ENCODE peak calls at places on chromosomes 5 and 9, in four cellular contexts. One of them, this sample, is unnamed.

GRCh38 chr5:7584749-7585148 is 188.8 kb downstream of the ADCY2 start:
- DNase-seq in hippocampal formation: no peak
- DNase-seq in NCI-H1092 treated with DMSO at 0.1 percent for 48 hours: no peak
- DNase-seq in activated CD4-positive, CD25-positive, alpha-beta regulatory T cell treated with anti-CD3 and anti-CD28 coated beads, Interleukin-2, amount 50 U/mL, for 72 hours: no peak
- DNase-seq in this sample: no peak

GRCh38 chr5:142014911-142015584 is 2.2 kb upstream of the GNPDA1 start:
- DNase-seq in hippocampal formation: no peak
- DNase-seq in NCI-H1092 treated with DMSO at 0.1 percent for 48 hours: peak
- DNase-seq in activated CD4-positive, CD25-positive, alpha-beta regulatory T cell treated with anti-CD3 and anti-CD28 coated beads, Interleukin-2, amount 50 U/mL, for 72 hours: peak
- DNase-seq in this sample: no peak

GRCh38 chr5:177175336-177175735 is 41.8 kb downstream of the NSD1 start:
- DNase-seq in hippocampal formation: no peak
- DNase-seq in NCI-H1092 treated with DMSO at 0.1 percent for 48 hours: no peak
- DNase-seq in activated CD4-positive, CD25-positive, alpha-beta regulatory T cell treated with anti-CD3 and anti-CD28 coated beads, Interleukin-2, amount 50 U/mL, for 72 hours: no peak
- DNase-seq in this sample: no peak

GRCh38 chr5:149680810-149681221 is 49.3 kb upstream of the PPARGC1B start:
- DNase-seq in hippocampal formation: peak
- DNase-seq in NCI-H1092 treated with DMSO at 0.1 percent for 48 hours: no peak
- DNase-seq in activated CD4-positive, CD25-positive, alpha-beta regulatory T cell treated with anti-CD3 and anti-CD28 coated beads, Interleukin-2, amount 50 U/mL, for 72 hours: no peak
- DNase-seq in this sample: peak

GRCh38 chr5:109407913-109408312 is 1.9 kb downstream of the PJA2 start:
- DNase-seq in hippocampal formation: no peak
- DNase-seq in NCI-H1092 treated with DMSO at 0.1 percent for 48 hours: no peak
- DNase-seq in activated CD4-positive, CD25-positive, alpha-beta regulatory T cell treated with anti-CD3 and anti-CD28 coated beads, Interleukin-2, amount 50 U/mL, for 72 hours: no peak
- DNase-seq in this sample: no peak

GRCh38 chr5:181028032-181028819 is 11.8 kb upstream of the BTNL9 start:
- DNase-seq in hippocampal formation: no peak
- DNase-seq in NCI-H1092 treated with DMSO at 0.1 percent for 48 hours: no peak
- DNase-seq in activated CD4-positive, CD25-positive, alpha-beta regulatory T cell treated with anti-CD3 and anti-CD28 coated beads, Interleukin-2, amount 50 U/mL, for 72 hours: no peak
- DNase-seq in this sample: no peak

GRCh38 chr5:161498531-161498930 is 48.0 kb downstream of the GABRB2 start:
- DNase-seq in hippocampal formation: no peak
- DNase-seq in NCI-H1092 treated with DMSO at 0.1 percent for 48 hours: no peak
- DNase-seq in activated CD4-positive, CD25-positive, alpha-beta regulatory T cell treated with anti-CD3 and anti-CD28 coated beads, Interleukin-2, amount 50 U/mL, for 72 hours: no peak
- DNase-seq in this sample: no peak

GRCh38 chr9:706606-707451 is 134.7 kb upstream of the DMRT1 start:
- DNase-seq in hippocampal formation: peak
- DNase-seq in NCI-H1092 treated with DMSO at 0.1 percent for 48 hours: no peak
- DNase-seq in activated CD4-positive, CD25-positive, alpha-beta regulatory T cell treated with anti-CD3 and anti-CD28 coated beads, Interleukin-2, amount 50 U/mL, for 72 hours: no peak
- DNase-seq in this sample: peak

GRCh38 chr5:16588434-16589214 is 28.2 kb downstream of the RETREG1 start:
- DNase-seq in hippocampal formation: no peak
- DNase-seq in NCI-H1092 treated with DMSO at 0.1 percent for 48 hours: no peak
- DNase-seq in activated CD4-positive, CD25-positive, alpha-beta regulatory T cell treated with anti-CD3 and anti-CD28 coated beads, Interleukin-2, amount 50 U/mL, for 72 hours: no peak
- DNase-seq in this sample: no peak

GRCh38 chr9:87792831-87793288 is 66.9 kb downstream of the CTSL start:
- DNase-seq in hippocampal formation: peak
- DNase-seq in NCI-H1092 treated with DMSO at 0.1 percent for 48 hours: no peak
- DNase-seq in activated CD4-positive, CD25-positive, alpha-beta regulatory T cell treated with anti-CD3 and anti-CD28 coated beads, Interleukin-2, amount 50 U/mL, for 72 hours: peak
- DNase-seq in this sample: no peak

GRCh38 chr5:169272731-169273401 is 28.1 kb downstream of the SLIT3 start:
- DNase-seq in hippocampal formation: no peak
- DNase-seq in NCI-H1092 treated with DMSO at 0.1 percent for 48 hours: peak
- DNase-seq in activated CD4-positive, CD25-positive, alpha-beta regulatory T cell treated with anti-CD3 and anti-CD28 coated beads, Interleukin-2, amount 50 U/mL, for 72 hours: no peak
- DNase-seq in this sample: no peak

GRCh38 chr5:125005287-125005686 is 258.8 kb upstream of the ZNF608 start:
- DNase-seq in hippocampal formation: no peak
- DNase-seq in NCI-H1092 treated with DMSO at 0.1 percent for 48 hours: peak
- DNase-seq in activated CD4-positive, CD25-positive, alpha-beta regulatory T cell treated with anti-CD3 and anti-CD28 coated beads, Interleukin-2, amount 50 U/mL, for 72 hours: no peak
- DNase-seq in this sample: no peak

GRCh38 chr5:155733935-155734334 is 593.0 kb upstream of the SGCD start:
- DNase-seq in hippocampal formation: no peak
- DNase-seq in NCI-H1092 treated with DMSO at 0.1 percent for 48 hours: no peak
- DNase-seq in activated CD4-positive, CD25-positive, alpha-beta regulatory T cell treated with anti-CD3 and anti-CD28 coated beads, Interleukin-2, amount 50 U/mL, for 72 hours: no peak
- DNase-seq in this sample: no peak

GRCh38 chr5:171272996-171273970 is 35.8 kb upstream of the TLX3 start:
- DNase-seq in hippocampal formation: no peak
- DNase-seq in NCI-H1092 treated with DMSO at 0.1 percent for 48 hours: peak
- DNase-seq in activated CD4-positive, CD25-positive, alpha-beta regulatory T cell treated with anti-CD3 and anti-CD28 coated beads, Interleukin-2, amount 50 U/mL, for 72 hours: no peak
- DNase-seq in this sample: no peak

GRCh38 chr5:172502410-172502809 is 48.1 kb upstream of the SH3PXD2B start:
- DNase-seq in hippocampal formation: no peak
- DNase-seq in NCI-H1092 treated with DMSO at 0.1 percent for 48 hours: no peak
- DNase-seq in activated CD4-positive, CD25-positive, alpha-beta regulatory T cell treated with anti-CD3 and anti-CD28 coated beads, Interleukin-2, amount 50 U/mL, for 72 hours: no peak
- DNase-seq in this sample: no peak

GRCh38 chr9:124078641-124079040 is 67.1 kb downstream of the LHX2 start:
- DNase-seq in hippocampal formation: no peak
- DNase-seq in NCI-H1092 treated with DMSO at 0.1 percent for 48 hours: no peak
- DNase-seq in activated CD4-positive, CD25-positive, alpha-beta regulatory T cell treated with anti-CD3 and anti-CD28 coated beads, Interleukin-2, amount 50 U/mL, for 72 hours: no peak
- DNase-seq in this sample: no peak

GRCh38 chr9:88498880-88499279 is 36.1 kb upstream of the NXNL2 start:
- DNase-seq in hippocampal formation: no peak
- DNase-seq in NCI-H1092 treated with DMSO at 0.1 percent for 48 hours: no peak
- DNase-seq in activated CD4-positive, CD25-positive, alpha-beta regulatory T cell treated with anti-CD3 and anti-CD28 coated beads, Interleukin-2, amount 50 U/mL, for 72 hours: no peak
- DNase-seq in this sample: no peak

GRCh38 chr5:59923465-59923864 is 29.9 kb upstream of the PDE4D start:
- DNase-seq in hippocampal formation: no peak
- DNase-seq in NCI-H1092 treated with DMSO at 0.1 percent for 48 hours: no peak
- DNase-seq in activated CD4-positive, CD25-positive, alpha-beta regulatory T cell treated with anti-CD3 and anti-CD28 coated beads, Interleukin-2, amount 50 U/mL, for 72 hours: no peak
- DNase-seq in this sample: no peak

GRCh38 chr9:123749580-123750202 is 180.2 kb downstream of the DENND1A start:
- DNase-seq in hippocampal formation: no peak
- DNase-seq in NCI-H1092 treated with DMSO at 0.1 percent for 48 hours: no peak
- DNase-seq in activated CD4-positive, CD25-positive, alpha-beta regulatory T cell treated with anti-CD3 and anti-CD28 coated beads, Interleukin-2, amount 50 U/mL, for 72 hours: no peak
- DNase-seq in this sample: no peak

GRCh38 chr5:37926732-37927131 is 86.9 kb upstream of the GDNF start:
- DNase-seq in hippocampal formation: no peak
- DNase-seq in NCI-H1092 treated with DMSO at 0.1 percent for 48 hours: no peak
- DNase-seq in activated CD4-positive, CD25-positive, alpha-beta regulatory T cell treated with anti-CD3 and anti-CD28 coated beads, Interleukin-2, amount 50 U/mL, for 72 hours: no peak
- DNase-seq in this sample: no peak

GRCh38 chr9:111957856-111958631 is 61.4 kb downstream of the UGCG start:
- DNase-seq in hippocampal formation: no peak
- DNase-seq in NCI-H1092 treated with DMSO at 0.1 percent for 48 hours: no peak
- DNase-seq in activated CD4-positive, CD25-positive, alpha-beta regulatory T cell treated with anti-CD3 and anti-CD28 coated beads, Interleukin-2, amount 50 U/mL, for 72 hours: no peak
- DNase-seq in this sample: no peak

GRCh38 chr5:159593518-159594073 is 263.3 kb upstream of the IL12B start:
- DNase-seq in hippocampal formation: no peak
- DNase-seq in NCI-H1092 treated with DMSO at 0.1 percent for 48 hours: no peak
- DNase-seq in activated CD4-positive, CD25-positive, alpha-beta regulatory T cell treated with anti-CD3 and anti-CD28 coated beads, Interleukin-2, amount 50 U/mL, for 72 hours: no peak
- DNase-seq in this sample: no peak

GRCh38 chr5:2066373-2066772 is 183.6 kb upstream of the IRX4 start:
- DNase-seq in hippocampal formation: no peak
- DNase-seq in NCI-H1092 treated with DMSO at 0.1 percent for 48 hours: no peak
- DNase-seq in activated CD4-positive, CD25-positive, alpha-beta regulatory T cell treated with anti-CD3 and anti-CD28 coated beads, Interleukin-2, amount 50 U/mL, for 72 hours: no peak
- DNase-seq in this sample: no peak

GRCh38 chr9:14433841-14434511 is 120.0 kb upstream of the NFIB start:
- DNase-seq in hippocampal formation: peak
- DNase-seq in NCI-H1092 treated with DMSO at 0.1 percent for 48 hours: peak
- DNase-seq in activated CD4-positive, CD25-positive, alpha-beta regulatory T cell treated with anti-CD3 and anti-CD28 coated beads, Interleukin-2, amount 50 U/mL, for 72 hours: no peak
- DNase-seq in this sample: peak

GRCh38 chr9:135047026-135047350 is 40.5 kb upstream of the OLFM1 start:
- DNase-seq in hippocampal formation: no peak
- DNase-seq in NCI-H1092 treated with DMSO at 0.1 percent for 48 hours: no peak
- DNase-seq in activated CD4-positive, CD25-positive, alpha-beta regulatory T cell treated with anti-CD3 and anti-CD28 coated beads, Interleukin-2, amount 50 U/mL, for 72 hours: no peak
- DNase-seq in this sample: no peak

GRCh38 chr5:9466677-9467076 is 79.2 kb downstream of the SEMA5A start:
- DNase-seq in hippocampal formation: no peak
- DNase-seq in NCI-H1092 treated with DMSO at 0.1 percent for 48 hours: no peak
- DNase-seq in activated CD4-positive, CD25-positive, alpha-beta regulatory T cell treated with anti-CD3 and anti-CD28 coated beads, Interleukin-2, amount 50 U/mL, for 72 hours: no peak
- DNase-seq in this sample: no peak

GRCh38 chr5:141508808-141509611 is 20.1 kb downstream of the PCDHGC5 start:
- DNase-seq in hippocampal formation: peak
- DNase-seq in NCI-H1092 treated with DMSO at 0.1 percent for 48 hours: peak
- DNase-seq in activated CD4-positive, CD25-positive, alpha-beta regulatory T cell treated with anti-CD3 and anti-CD28 coated beads, Interleukin-2, amount 50 U/mL, for 72 hours: no peak
- DNase-seq in this sample: peak

GRCh38 chr5:55338810-55339243 is 31.0 kb downstream of the MTREX start:
- DNase-seq in hippocampal formation: no peak
- DNase-seq in NCI-H1092 treated with DMSO at 0.1 percent for 48 hours: no peak
- DNase-seq in activated CD4-positive, CD25-positive, alpha-beta regulatory T cell treated with anti-CD3 and anti-CD28 coated beads, Interleukin-2, amount 50 U/mL, for 72 hours: peak
- DNase-seq in this sample: no peak

GRCh38 chr5:102670224-102670836 is 84.8 kb upstream of the PAM start:
- DNase-seq in hippocampal formation: no peak
- DNase-seq in NCI-H1092 treated with DMSO at 0.1 percent for 48 hours: no peak
- DNase-seq in activated CD4-positive, CD25-positive, alpha-beta regulatory T cell treated with anti-CD3 and anti-CD28 coated beads, Interleukin-2, amount 50 U/mL, for 72 hours: no peak
- DNase-seq in this sample: no peak

GRCh38 chr5:83368835-83369234 is 102.7 kb upstream of the VCAN start:
- DNase-seq in hippocampal formation: no peak
- DNase-seq in NCI-H1092 treated with DMSO at 0.1 percent for 48 hours: no peak
- DNase-seq in activated CD4-positive, CD25-positive, alpha-beta regulatory T cell treated with anti-CD3 and anti-CD28 coated beads, Interleukin-2, amount 50 U/mL, for 72 hours: no peak
- DNase-seq in this sample: no peak

This sample was measured in head of caudate nucleus.